ENCODE peak calls at places on chromosomes 12 and 14, in five cellular contexts. O, Q, I, K and Z are unnamed samples.

GRCh38 chr12:80186727-80187217 is 87.4 kb downstream of the OTOGL start:
- DNase-seq in O (peak; percentile 43), Q (peak; percentile 84), K (no peak), I (peak; percentile 89), Z (no peak)

GRCh38 chr14:75604979-75605825 is 26.8 kb downstream of the FLVCR2 start:
- DNase-seq in K (no peak), O (no peak), I (no peak), Q (no peak), Z (peak; percentile 70)

GRCh38 chr14:68893566-68893965 is 85.5 kb downstream of the ACTN1 start:
- DNase-seq in O (no peak), Q (no peak), I (no peak), K (no peak), Z (no peak)

GRCh38 chr12:42382013-42382696 is 56.2 kb downstream of the PPHLN1 start:
- DNase-seq in Q (no peak), K (no peak), O (no peak), I (no peak), Z (no peak)

GRCh38 chr12:45779936-45780335 is 50.4 kb downstream of the ARID2 start:
- DNase-seq in Q (no peak), I (no peak), O (no peak), K (no peak), Z (no peak)

GRCh38 chr12:31868980-31869379 is 90.2 kb upstream of the RESF1 start:
- DNase-seq in I (no peak), Q (no peak), K (no peak), O (no peak), Z (no peak)

GRCh38 chr12:84376320-84376719 is 536.3 kb downstream of the SLC6A15 start:
- DNase-seq in K (no peak), Q (no peak), O (no peak), I (no peak), Z (no peak)

GRCh38 chr12:38783304-38783703 is 122.1 kb downstream of the CPNE8 start:
- DNase-seq in I (no peak), O (no peak), K (no peak), Q (no peak), Z (no peak)

GRCh38 chr12:76303989-76304460 is 44.2 kb downstream of the BBS10 start:
- DNase-seq in O (no peak), I (no peak), Q (no peak), K (no peak), Z (no peak)

GRCh38 chr12:334114-334513 is 55.0 kb downstream of the KDM5A start:
- DNase-seq in O (no peak), K (no peak), Q (no peak), I (no peak), Z (no peak)

GRCh38 chr14:52808101-52808500 is 16.7 kb upstream of the GNPNAT1 start:
- DNase-seq in K (no peak), I (no peak), Q (no peak), O (no peak), Z (no peak)

GRCh38 chr12:128069359-128069997 is 197.5 kb upstream of the TMEM132C start:
- DNase-seq in I (peak; percentile 41), O (peak; percentile 41), K (no peak), Q (no peak), Z (no peak)

GRCh38 chr14:80464531-80465149 is 253.3 kb upstream of the DIO2 start:
- DNase-seq in Q (no peak), I (no peak), O (no peak), K (no peak), Z (no peak)

GRCh38 chr12:115129727-115130126 is 445.8 kb upstream of the TBX3 start:
- DNase-seq in K (no peak), I (no peak), O (no peak), Q (no peak), Z (no peak)

GRCh38 chr12:76318773-76319594 is 29.2 kb downstream of the BBS10 start:
- DNase-seq in O (no peak), K (no peak), Q (no peak), I (no peak), Z (no peak)

GRCh38 chr14:89131004-89131750 is 285.9 kb downstream of the FOXN3 start:
- DNase-seq in O (no peak), K (no peak), Q (no peak), I (no peak), Z (no peak)

GRCh38 chr12:121203482-121203881 is 6.4 kb upstream of the P2RX4 start:
- DNase-seq in O (no peak), K (no peak), Q (no peak), I (no peak), Z (no peak)

GRCh38 chr12:107320031-107320928 is 226.9 kb upstream of the CRY1 start:
- DNase-seq in K (no peak), Q (no peak), I (no peak), O (no peak), Z (peak; percentile 63)

GRCh38 chr14:74502236-74503019 is 8.9 kb downstream of the ISCA2 start:
- DNase-seq in Q (no peak), O (peak; percentile 45), I (no peak), K (no peak), Z (peak; percentile 34)

GRCh38 chr14:79570648-79571047 is 640.7 kb downstream of the DIO2 start:
- DNase-seq in K (no peak), Q (no peak), I (no peak), O (no peak), Z (no peak)

GRCh38 chr14:101458536-101459391 is 102.5 kb upstream of the DIO3 start:
- DNase-seq in O (peak; percentile 21), I (no peak), Q (no peak), K (no peak), Z (no peak)

GRCh38 chr12:14157129-14157747 is 175.8 kb upstream of the GRIN2B start:
- DNase-seq in I (no peak), Q (no peak), O (no peak), K (no peak), Z (no peak)

GRCh38 chr12:31574803-31575573 is 15.9 kb downstream of the DENND5B start:
- DNase-seq in K (no peak), I (no peak), Q (no peak), O (no peak), Z (no peak)

GRCh38 chr12:130504110-130504835 is 166.6 kb downstream of the PIWIL1 start:
- DNase-seq in K (no peak), O (no peak), I (no peak), Q (no peak), Z (peak; percentile 30)

GRCh38 chr14:106586098-106586704 is 1059.8 kb downstream of the TMEM121 start:
- DNase-seq in I (no peak), Q (no peak), K (peak; percentile 60), O (no peak), Z (no peak)

GRCh38 chr12:29223936-29224921 is 75.2 kb downstream of the FAR2 start:
- DNase-seq in K (no peak), I (no peak), Q (no peak), O (no peak), Z (no peak)

GRCh38 chr12:4177257-4177656 is 96.3 kb upstream of the CCND2 start:
- DNase-seq in Q (no peak), I (no peak), K (no peak), O (no peak), Z (no peak)

GRCh38 chr12:92136883-92137582 is 8.6 kb downstream of the BTG1 start:
- DNase-seq in Q (peak; percentile 82), K (no peak), O (no peak), I (peak; percentile 71), Z (no peak)

GRCh38 chr12:77031745-77032144 is 33.6 kb downstream of the E2F7 start:
- DNase-seq in K (no peak), I (peak; percentile 28), Q (no peak), O (no peak), Z (no peak)

GRCh38 chr12:45401008-45401407 is 185.1 kb downstream of the ANO6 start:
- DNase-seq in O (no peak), I (no peak), K (no peak), Q (no peak), Z (no peak)